ENCODE peak calls at places on chromosome 16, in four cellular contexts. One of them, this sample, is unnamed.

GRCh38 chr16:11310997-11311561 is 29.9 kb upstream of the PRM1 start:
- DNase-seq in fibroblast of lung: no peak
- DNase-seq in upper lobe of right lung: no peak
- DNase-seq in left lung: no peak
- DNase-seq in this sample: no peak

GRCh38 chr16:51971184-51971583 is 575.8 kb downstream of the TOX3 start:
- DNase-seq in fibroblast of lung: peak
- DNase-seq in upper lobe of right lung: no peak
- DNase-seq in left lung: no peak
- DNase-seq in this sample: no peak

GRCh38 chr16:50252082-50252611 is 14.2 kb upstream of the ADCY7 start:
- DNase-seq in fibroblast of lung: no peak
- DNase-seq in upper lobe of right lung: no peak
- DNase-seq in left lung: no peak
- DNase-seq in this sample: no peak

GRCh38 chr16:66468321-66468965 is 41.3 kb downstream of the BEAN1 start:
- DNase-seq in fibroblast of lung: no peak
- DNase-seq in upper lobe of right lung: peak
- DNase-seq in left lung: no peak
- DNase-seq in this sample: no peak

GRCh38 chr16:10918294-10919002 is 23.8 kb downstream of the DEXI start:
- DNase-seq in fibroblast of lung: peak
- DNase-seq in upper lobe of right lung: peak
- DNase-seq in left lung: no peak
- DNase-seq in this sample: peak

GRCh38 chr16:67101301-67101675 is 8.5 kb upstream of the PHAF1 start:
- DNase-seq in fibroblast of lung: no peak
- DNase-seq in upper lobe of right lung: no peak
- DNase-seq in left lung: no peak
- DNase-seq in this sample: no peak

GRCh38 chr16:57786632-57787518 is 15.4 kb downstream of the KIFC3 start:
- DNase-seq in fibroblast of lung: peak
- DNase-seq in upper lobe of right lung: peak
- DNase-seq in left lung: peak
- DNase-seq in this sample: no peak

GRCh38 chr16:81376880-81377279 is 62.1 kb downstream of the GAN start:
- DNase-seq in fibroblast of lung: no peak
- DNase-seq in upper lobe of right lung: no peak
- DNase-seq in left lung: no peak
- DNase-seq in this sample: no peak

GRCh38 chr16:11852092-11852809 is 909 bp upstream of the RSL1D1 start:
- DNase-seq in fibroblast of lung: no peak
- DNase-seq in upper lobe of right lung: no peak
- DNase-seq in left lung: no peak
- DNase-seq in this sample: no peak

GRCh38 chr16:56669005-56669839 is at the start of gene MT1H:
- DNase-seq in fibroblast of lung: no peak
- DNase-seq in upper lobe of right lung: no peak
- DNase-seq in left lung: no peak
- DNase-seq in this sample: no peak

GRCh38 chr16:24976971-24977672 is 38.0 kb downstream of the ARHGAP17 start:
- DNase-seq in fibroblast of lung: no peak
- DNase-seq in upper lobe of right lung: no peak
- DNase-seq in left lung: no peak
- DNase-seq in this sample: no peak

GRCh38 chr16:3948378-3948995 is 68.0 kb upstream of the CREBBP start:
- DNase-seq in fibroblast of lung: no peak
- DNase-seq in upper lobe of right lung: peak
- DNase-seq in left lung: no peak
- DNase-seq in this sample: no peak

GRCh38 chr16:76488065-76488417 is 210.8 kb downstream of the CNTNAP4 start:
- DNase-seq in fibroblast of lung: no peak
- DNase-seq in upper lobe of right lung: no peak
- DNase-seq in left lung: no peak
- DNase-seq in this sample: no peak

GRCh38 chr16:76486740-76487139 is 209.5 kb downstream of the CNTNAP4 start:
- DNase-seq in fibroblast of lung: no peak
- DNase-seq in upper lobe of right lung: no peak
- DNase-seq in left lung: no peak
- DNase-seq in this sample: no peak

GRCh38 chr16:76487411-76488064 is 210.3 kb downstream of the CNTNAP4 start:
- DNase-seq in fibroblast of lung: no peak
- DNase-seq in upper lobe of right lung: no peak
- DNase-seq in left lung: no peak
- DNase-seq in this sample: no peak

DNA sequence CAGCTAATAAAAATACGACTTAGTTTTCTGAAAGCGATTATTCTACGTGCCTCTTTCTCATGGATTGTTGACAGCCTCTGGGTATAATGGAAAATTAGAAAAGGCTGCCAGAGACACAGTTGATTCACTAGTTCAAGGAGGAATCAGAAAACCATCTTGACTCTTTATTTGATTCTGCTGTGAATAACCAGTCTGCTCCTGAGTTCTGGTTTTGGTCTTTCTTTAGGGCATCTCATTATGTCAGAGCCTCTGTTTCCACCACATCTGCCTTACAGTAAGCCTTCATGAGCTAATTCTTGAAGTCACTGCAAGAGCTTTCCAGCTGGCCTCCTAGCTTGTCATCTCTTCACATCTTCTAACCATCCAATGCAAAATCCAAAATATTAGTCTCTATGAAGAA is 213.0 kb downstream of the CNTNAP4 start:
- DNase-seq in fibroblast of lung: no peak
- DNase-seq in upper lobe of right lung: no peak
- DNase-seq in left lung: no peak
- DNase-seq in this sample: no peak
- H3K4me3 ChIP-seq in fibroblast of lung: no peak
- H3K4me3 ChIP-seq in upper lobe of right lung: no peak
- H3K4me3 ChIP-seq in left lung: no peak
- H3K4me3 ChIP-seq in this sample: no peak

DNA sequence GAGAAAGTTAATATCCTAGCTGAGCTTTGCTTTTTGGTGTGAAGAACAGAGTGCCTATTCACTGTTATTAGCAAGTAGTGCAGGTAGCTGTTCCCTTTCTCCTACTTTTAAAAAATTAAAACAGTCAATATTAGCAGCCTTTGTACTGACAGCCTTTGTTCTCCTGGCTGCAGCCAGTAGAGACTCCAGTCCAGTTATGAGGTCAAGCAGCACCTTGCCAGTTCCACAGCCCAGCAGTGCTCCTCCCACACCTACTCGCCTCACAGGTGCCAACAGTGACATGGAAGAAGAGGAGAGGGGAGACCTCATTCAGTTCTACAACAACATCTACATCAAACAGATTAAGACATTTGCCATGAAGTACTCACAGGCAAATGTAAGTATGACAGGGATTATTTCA is 22.6 kb downstream of the AKTIP start:
- DNase-seq in fibroblast of lung: no peak
- DNase-seq in upper lobe of right lung: no peak
- DNase-seq in left lung: no peak
- DNase-seq in this sample: no peak
- H3K27ac ChIP-seq in fibroblast of lung: no peak
- H3K27ac ChIP-seq in upper lobe of right lung: no peak
- H3K27ac ChIP-seq in left lung: no peak
- H3K27ac ChIP-seq in this sample: no peak

DNA sequence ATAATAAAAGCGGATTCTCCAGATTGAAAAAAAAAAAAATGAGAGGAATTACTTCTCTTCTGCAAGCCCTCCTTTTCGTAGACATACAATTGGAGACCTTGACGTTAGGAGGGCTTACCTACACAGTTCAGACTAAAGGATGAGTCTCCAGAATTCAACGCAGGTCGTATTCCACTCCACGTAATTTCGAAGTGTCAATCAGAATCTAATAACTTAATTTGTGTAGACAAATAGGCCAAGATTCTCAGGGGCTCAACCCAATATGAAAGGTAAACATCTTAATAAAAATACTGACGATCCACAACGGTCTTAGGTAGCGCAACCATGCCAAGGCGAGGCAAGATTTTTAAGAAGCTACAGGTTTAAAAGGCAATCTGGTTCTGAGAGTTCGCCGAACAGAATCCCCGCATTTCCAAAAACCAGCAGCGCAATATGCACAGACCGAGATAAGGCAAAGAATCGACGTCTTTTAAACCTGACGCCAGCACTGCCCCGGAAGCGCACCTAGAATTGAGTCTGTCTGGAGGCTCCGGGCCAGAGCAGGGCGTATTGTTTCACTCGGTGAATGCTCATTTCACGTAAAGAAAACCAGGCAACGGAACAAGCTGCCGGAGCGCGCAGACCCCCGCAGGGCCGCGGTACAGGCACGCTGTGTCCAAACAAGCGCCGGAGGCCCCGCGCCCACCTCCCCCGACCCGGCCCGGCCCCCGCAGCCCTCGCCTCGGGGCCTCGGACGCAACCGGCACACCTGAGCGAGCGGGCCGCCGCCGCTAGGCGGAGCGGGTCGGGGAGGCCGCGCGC is 623 bp downstream of the MBTPS1 start:
- DNase-seq in fibroblast of lung: peak
- DNase-seq in upper lobe of right lung: no peak
- DNase-seq in left lung: no peak
- DNase-seq in this sample: no peak
- TF ChIP-seq CTCF in fibroblast of lung: no peak
- TF ChIP-seq CTCF in upper lobe of right lung: peak
- TF ChIP-seq CTCF in left lung: peak
- TF ChIP-seq CTCF in this sample: no peak

DNA sequence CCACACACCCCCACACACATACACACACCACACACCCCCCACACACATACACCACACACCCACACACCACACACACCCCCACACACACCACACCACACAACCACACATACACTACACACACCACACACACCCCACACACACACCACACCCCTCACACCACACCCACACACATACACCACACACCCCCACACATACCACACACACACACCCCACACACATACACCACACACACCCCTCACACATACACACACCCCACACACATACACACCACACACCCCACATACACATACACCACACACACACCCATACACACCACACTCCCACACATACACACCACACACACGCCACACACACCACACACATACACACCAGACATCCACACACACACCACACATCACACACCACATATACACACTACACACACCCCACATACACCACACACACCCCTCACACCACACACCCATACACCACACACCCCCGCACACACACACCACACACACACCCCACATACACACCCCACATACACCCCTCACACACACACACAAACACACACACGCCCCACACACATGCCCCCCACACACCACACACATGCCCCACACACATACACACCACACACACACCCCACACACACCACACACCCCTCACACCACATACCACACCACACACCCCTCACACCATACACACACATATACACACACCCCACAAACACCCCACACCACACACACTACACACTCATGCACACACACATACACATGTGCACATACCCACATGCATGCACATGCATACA is 25.9 kb upstream of the GSG1L start:
- DNase-seq in fibroblast of lung: no peak
- DNase-seq in upper lobe of right lung: no peak
- DNase-seq in left lung: no peak
- DNase-seq in this sample: no peak
- H3K4me3 ChIP-seq in fibroblast of lung: no peak
- H3K4me3 ChIP-seq in upper lobe of right lung: no peak
- H3K4me3 ChIP-seq in left lung: no peak
- H3K4me3 ChIP-seq in this sample: no peak